ENCODE peak calls at places on chromosomes 2 and 18, in nine cellular contexts. X is MM.1S, Z is OCI-LY7, C is GM23248, U is PC-3, G is hepatocyte, D is neural progenitor cell, O is HCT116, Y is SK-N-SH. W is an unnamed sample.
A peak's percentile ranks its signal among the peaks of the same experiment; 100 is the strongest.

GRCh38 chr18:79439201-79440023 is 43.7 kb downstream of the NFATC1 start:
- DNase-seq in D (no peak), U (peak; percentile 57), O (no peak), Y (no peak), Z (no peak), G (peak; percentile 56), C (no peak), X (no peak), W (no peak)

GRCh38 chr2:234258562-234259141 is 208.2 kb downstream of the SPP2 start:
- DNase-seq in G (no peak), D (no peak), Z (no peak), C (peak; percentile 86), X (no peak), U (peak; percentile 83), Y (no peak), O (no peak), W (no peak)

GRCh38 chr2:189298038-189298437 is 118.5 kb upstream of the COL5A2 start:
- DNase-seq in X (no peak), Y (no peak), O (no peak), G (no peak), D (no peak), U (no peak), C (peak; percentile 38), Z (no peak), W (no peak)

GRCh38 chr2:200159366-200159720 is 147.2 kb upstream of the SPATS2L start:
- DNase-seq in Y (no peak), O (no peak), X (no peak), C (no peak), D (no peak), Z (no peak), U (peak; percentile 11), G (peak; percentile 26), W (no peak)

GRCh38 chr18:79396431-79397287 is 929 bp downstream of the NFATC1 start:
- DNase-seq in G (peak; percentile 68), C (peak; percentile 77), X (no peak), Y (no peak), O (no peak), D (peak; percentile 82), Z (peak; percentile 61), U (peak; percentile 49), W (no peak)

GRCh38 chr18:32771169-32771751 is 1.6 kb downstream of the KLHL14 start:
- DNase-seq in X (peak; percentile 13), C (no peak), O (no peak), Z (peak; percentile 48), D (peak; percentile 65), G (peak; percentile 17), U (no peak), Y (peak; percentile 68), W (peak; percentile 63)

GRCh38 chr2:238502956-238503791 is 76.4 kb downstream of the ASB1 start:
- DNase-seq in C (no peak), X (no peak), D (no peak), Z (no peak), U (no peak), Y (no peak), G (no peak), O (no peak), W (no peak)

GRCh38 chr2:96146151-96146880 is 1.1 kb upstream of the DUSP2 start:
- DNase-seq in C (no peak), Z (peak; percentile 92), Y (peak; percentile 57), X (peak; percentile 80), O (no peak), D (no peak), U (no peak), G (no peak), W (no peak)

GRCh38 chr2:212005077-212005671 is 533.4 kb downstream of the ERBB4 start:
- DNase-seq in Y (peak; percentile 37), C (peak; percentile 51), X (peak; percentile 32), Z (peak; percentile 41), U (peak; percentile 68), G (peak; percentile 64), O (peak; percentile 57), D (peak; percentile 58), W (peak; percentile 73)

DNA sequence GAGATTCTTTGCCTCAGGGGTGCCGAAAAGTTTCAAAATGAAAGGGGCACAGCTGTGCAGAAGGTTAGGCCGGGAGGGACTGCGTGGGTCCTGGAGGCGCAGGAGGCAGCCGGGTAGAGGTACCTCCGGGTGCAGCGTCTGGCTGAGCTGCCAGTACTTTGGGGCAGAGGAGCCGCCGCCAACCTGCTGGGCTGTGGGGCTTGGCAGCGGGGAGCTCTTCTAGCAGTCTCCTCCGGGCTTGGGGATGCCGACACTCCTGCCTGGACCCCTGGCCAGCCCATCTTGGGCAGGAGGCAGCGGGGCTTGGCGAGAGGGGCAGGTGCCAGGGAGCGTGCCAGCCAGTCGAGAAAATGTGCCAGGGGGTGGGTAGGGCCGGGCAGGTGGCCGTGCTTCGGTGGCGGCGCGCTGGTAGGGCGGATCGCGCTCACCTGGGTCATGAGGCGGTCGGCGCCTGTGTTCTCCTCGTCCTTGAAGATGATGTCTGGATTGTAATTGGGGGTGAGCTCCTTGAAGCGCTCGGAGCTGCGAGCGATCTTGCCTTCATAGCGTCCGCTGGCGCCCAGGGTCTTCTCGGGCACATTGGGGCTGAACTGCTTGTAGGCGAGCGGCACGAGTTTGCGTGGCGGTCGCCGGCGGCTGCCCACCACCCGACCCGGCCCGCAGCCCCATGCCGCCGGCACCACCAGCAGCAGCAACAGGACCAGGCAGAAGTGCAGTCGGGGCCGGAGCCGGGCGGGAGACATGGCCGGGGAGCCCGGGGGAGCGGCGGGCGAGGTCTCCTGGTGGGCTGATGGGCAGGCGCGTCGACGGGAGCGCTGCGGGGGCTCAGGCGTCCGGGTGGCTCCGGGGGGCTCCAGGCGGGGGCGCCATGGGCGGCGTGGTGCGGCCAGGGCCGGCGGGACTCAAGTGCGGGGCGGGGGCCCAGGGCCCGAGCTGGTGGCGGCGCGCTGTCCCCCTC is 717 bp downstream of the IHH start:
- DNase-seq in O (no peak), X (no peak), G (peak; percentile 45), Z (no peak), U (no peak), D (peak; percentile 31), Y (peak; percentile 74), C (peak; percentile 24), W (peak; percentile 54)
- TF ChIP-seq EZH2phosphoT487 in O (no peak), X (no peak), G (peak; percentile 17), Z (no peak), U (peak; percentile 55), D (peak; percentile 96), Y (peak; percentile 59), C (peak; percentile 2), W (peak; percentile 83)

GRCh38 chr2:62197609-62198236 is 1.8 kb downstream of the B3GNT2 start:
- DNase-seq in X (peak; percentile 21), Z (peak; percentile 49), U (peak; percentile 52), Y (peak; percentile 68), O (no peak), G (peak; percentile 43), C (peak; percentile 55), D (peak; percentile 92), W (peak; percentile 72)
- H2AFZ ChIP-seq in X (no peak overlapping the region), Z (no peak overlapping the region), U (peak overlapping the region; percentile 59), Y (no peak overlapping the region), O (no peak overlapping the region), G (peak overlapping the region; percentile 96), C (peak overlapping the region; percentile 74), D (no peak overlapping the region), W (no peak overlapping the region)

GRCh38 chr2:64274399-64275173 is 130.4 kb upstream of the PELI1 start:
- DNase-seq in Z (no peak), G (no peak), Y (peak; percentile 17), O (no peak), C (peak; percentile 37), X (no peak), U (peak; percentile 41), D (no peak), W (no peak)

GRCh38 chr2:64275174-64275466 is 130.9 kb upstream of the PELI1 start:
- DNase-seq in O (no peak), C (no peak), Z (no peak), Y (no peak), X (no peak), U (no peak), D (no peak), G (no peak), W (no peak)

GRCh38 chr2:64276417-64277095 is 132.3 kb upstream of the PELI1 start:
- DNase-seq in Y (no peak), O (no peak), D (peak; percentile 35), Z (no peak), X (no peak), G (no peak), C (peak; percentile 25), U (peak; percentile 23), W (peak; percentile 95)

GRCh38 chr2:64277101-64277849 is 133.1 kb upstream of the PELI1 start:
- DNase-seq in G (no peak), D (no peak), O (no peak), U (peak; percentile 67), C (peak; percentile 26), Z (peak; percentile 15), X (no peak), Y (no peak), W (peak; percentile 91)

DNA sequence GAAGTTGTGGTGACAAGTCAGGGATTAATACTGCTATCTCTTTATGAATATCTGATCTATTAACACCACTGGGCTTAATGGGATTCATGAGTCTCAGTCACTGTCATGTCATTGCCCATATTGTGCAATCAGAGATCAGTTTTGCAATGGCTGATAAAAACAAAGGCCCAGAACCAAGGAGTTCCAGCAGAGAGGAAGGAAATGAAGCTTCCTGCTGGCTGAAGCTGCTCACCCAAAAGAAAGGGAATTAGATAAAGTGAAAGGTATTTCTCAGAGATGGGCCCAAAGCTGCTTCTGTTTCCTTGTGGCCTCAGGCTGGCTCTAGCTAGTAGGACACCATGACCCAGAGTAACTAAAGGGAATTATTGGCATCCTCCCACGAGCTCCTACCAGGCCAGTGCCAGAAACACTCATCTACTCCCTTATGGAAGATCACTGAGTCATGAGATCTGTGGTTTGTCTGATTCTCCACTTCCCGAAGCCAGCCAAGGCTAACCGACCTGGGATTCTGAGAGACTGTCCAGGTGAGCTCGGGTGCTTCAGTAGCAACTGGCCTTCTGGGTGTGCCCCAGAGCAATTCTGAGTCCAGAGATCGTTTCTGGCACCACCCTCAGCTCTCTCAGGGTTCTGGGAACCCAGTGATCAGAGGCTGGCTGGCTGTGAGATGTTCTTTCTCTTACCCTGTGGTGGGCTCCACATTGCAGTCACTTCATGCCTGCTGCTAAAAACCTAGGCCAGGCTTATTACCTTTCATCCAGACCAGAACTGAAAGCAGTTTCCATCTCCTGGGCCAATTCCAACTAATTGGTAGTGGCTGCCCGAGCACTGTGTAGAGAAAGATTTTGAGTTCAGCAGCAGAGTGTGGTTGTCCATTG is 129.5 kb upstream of the PELI1 start:
- DNase-seq in Z (no peak), O (no peak), X (peak; percentile 18), C (peak; percentile 98), Y (peak; percentile 27), G (peak; percentile 41), U (peak; percentile 97), D (no peak), W (no peak)
- TF ChIP-seq EZH2phosphoT487 in Z (no peak), O (no peak), X (no peak), C (peak; percentile 34), Y (no peak), G (no peak), U (no peak), D (no peak), W (no peak)

DNA sequence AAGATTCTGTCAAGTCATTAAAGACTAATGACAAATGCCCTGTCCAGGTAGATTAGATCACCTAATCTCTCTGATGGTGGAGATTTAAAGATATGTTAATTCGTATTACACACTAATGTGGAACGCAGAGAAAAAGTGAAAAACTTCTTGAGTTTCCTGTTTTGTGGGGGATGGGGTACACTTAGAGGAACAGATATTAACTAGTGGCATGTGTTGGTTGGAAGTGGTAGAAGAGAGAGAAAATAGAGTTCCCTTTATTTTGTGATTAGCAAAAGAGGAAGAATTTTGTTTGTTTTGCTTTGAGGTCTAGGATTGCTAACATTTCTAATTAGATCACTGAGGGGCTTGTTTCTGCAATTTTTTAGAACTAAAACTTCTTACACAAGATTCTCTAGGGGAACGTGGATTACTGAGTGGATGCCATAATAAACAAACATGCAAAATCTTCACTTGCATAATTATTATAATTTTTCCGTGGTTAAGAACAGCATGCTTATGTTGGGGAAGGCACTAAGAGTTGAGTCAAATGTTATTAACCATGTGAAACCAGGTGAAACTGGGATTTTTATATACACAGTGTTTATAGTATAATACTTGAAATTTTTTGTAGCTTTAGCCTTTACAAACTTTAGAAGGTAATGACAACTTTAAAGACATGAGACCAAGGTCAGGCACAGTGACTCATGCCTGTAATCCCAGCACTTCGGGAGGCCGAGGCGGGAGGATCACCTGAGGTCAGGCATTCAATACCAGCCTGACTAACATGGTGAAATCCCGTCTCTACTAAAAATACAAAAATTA is 97.4 kb upstream of the STK17B start:
- DNase-seq in Y (no peak), G (no peak), C (no peak), X (no peak), U (no peak), D (no peak), O (no peak), Z (peak; percentile 48), W (no peak)
- H2AFZ ChIP-seq in Y (no peak overlapping the region), G (no peak overlapping the region), C (no peak overlapping the region), X (no peak overlapping the region), U (no peak overlapping the region), D (no peak overlapping the region), O (peak overlapping the region; percentile 19), Z (peak overlapping the region; percentile 98), W (no peak overlapping the region)

W was measured in GM23338.